ENCODE peak calls at places on chromosome 2, in nine cellular contexts. D, A, E, S, P, R, Y, F and G are unnamed samples.

GRCh38 chr2:203751886-203752285 is 45.4 kb downstream of the CD28 start:
- DNase-seq in S (no peak), R (no peak), A (no peak), E (no peak), P (no peak), Y (no peak), D (no peak), F (no peak), G (no peak)

GRCh38 chr2:170582747-170583463 is 132.2 kb upstream of the SP5 start:
- DNase-seq in E (no peak), D (no peak), S (no peak), F (no peak), R (no peak), A (no peak), Y (no peak), P (no peak), G (no peak)

GRCh38 chr2:16890081-16890480 is 224.4 kb upstream of the CYRIA start:
- DNase-seq in F (no peak), R (no peak), Y (peak), P (no peak), D (no peak), E (no peak), A (no peak), S (peak), G (no peak)

GRCh38 chr2:3076848-3077735 is 300.5 kb downstream of the EIPR1 start:
- DNase-seq in R (no peak), D (no peak), S (no peak), P (peak), E (no peak), Y (no peak), A (no peak), F (no peak), G (no peak)

GRCh38 chr2:9655441-9656269 is 24.9 kb upstream of the YWHAQ start:
- DNase-seq in D (no peak), P (no peak), R (no peak), S (no peak), A (no peak), Y (no peak), F (no peak), E (no peak), G (no peak)

GRCh38 chr2:242013771-242014170 is 144.2 kb downstream of the RTP5 start:
- DNase-seq in D (no peak), S (no peak), A (no peak), Y (no peak), R (no peak), P (peak), F (no peak), E (no peak), G (no peak)

GRCh38 chr2:233426619-233427342 is 72.5 kb downstream of the DGKD start:
- DNase-seq in R (no peak), P (peak), F (no peak), Y (peak), E (peak), S (peak), D (no peak), A (no peak), G (peak)

GRCh38 chr2:241659150-241659739 is 21.8 kb downstream of the ATG4B start:
- DNase-seq in D (peak), R (peak), E (no peak), P (no peak), S (peak), Y (peak), F (peak), A (peak), G (peak)

GRCh38 chr2:212328129-212328528 is 210.5 kb downstream of the ERBB4 start:
- DNase-seq in F (no peak), P (no peak), A (no peak), R (no peak), S (no peak), Y (no peak), D (no peak), E (no peak), G (no peak)

GRCh38 chr2:240219208-240219890 is 78.9 kb upstream of the OTOS start:
- DNase-seq in F (peak), Y (no peak), R (no peak), S (no peak), P (peak), E (no peak), A (no peak), D (peak), G (peak)

GRCh38 chr2:13681936-13682335 is 950.6 kb upstream of the LRATD1 start:
- DNase-seq in R (no peak), P (no peak), A (no peak), Y (no peak), D (no peak), F (no peak), E (no peak), S (no peak), G (no peak)

GRCh38 chr2:174158003-174158402 is 90.3 kb downstream of the OLA1 start:
- DNase-seq in A (peak), S (peak), F (no peak), Y (peak), E (peak), P (no peak), D (no peak), R (peak), G (no peak)

GRCh38 chr2:46180189-46180588 is 117.0 kb upstream of the EPAS1 start:
- DNase-seq in R (no peak), A (no peak), F (no peak), E (no peak), Y (no peak), S (no peak), D (no peak), P (no peak), G (no peak)
- H3K27ac ChIP-seq in R (no peak), A (peak), F (no peak), E (no peak), Y (no peak), S (no peak), D (no peak), P (no peak), G (peak)

GRCh38 chr2:68151037-68151436 is 6.7 kb upstream of the PNO1 start:
- DNase-seq in E (no peak), A (no peak), Y (no peak), S (no peak), R (no peak), P (no peak), D (no peak), F (no peak), G (no peak)
- TF ChIP-seq EP300 in E (no peak), A (no peak), Y (no peak), S (no peak), R (no peak), P (no peak), D (no peak), F (no peak), G (no peak)

GRCh38 chr2:64220906-64221659 is 76.9 kb upstream of the PELI1 start:
- DNase-seq in D (no peak), Y (no peak), E (no peak), F (no peak), A (no peak), P (no peak), R (no peak), S (no peak), G (no peak)
- TF ChIP-seq CTCF in D (no peak), Y (no peak), E (no peak), F (no peak), A (no peak), P (no peak), R (no peak), S (no peak), G (no peak)

DNA sequence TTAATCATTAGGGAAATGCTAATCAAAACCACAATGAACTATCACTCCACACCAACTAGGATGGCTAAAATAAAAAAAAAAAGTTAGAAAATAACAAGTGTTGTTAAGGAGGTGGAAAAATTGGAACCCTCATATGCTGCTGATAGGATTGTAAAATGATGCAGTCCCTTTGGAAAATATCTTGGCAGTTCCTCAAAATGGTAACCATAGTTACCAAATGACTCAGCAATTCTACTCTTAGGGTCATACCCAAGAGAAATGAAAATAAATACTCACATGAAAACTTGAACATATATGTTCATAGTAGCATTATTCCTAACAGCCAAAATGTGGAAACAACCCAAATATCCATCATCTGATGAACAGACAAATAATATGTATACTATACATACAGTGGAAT is 15.7 kb upstream of the ACVR2A start:
- DNase-seq in D (no peak), E (no peak), S (no peak), Y (no peak), A (no peak), P (no peak), R (no peak), F (no peak), G (no peak)
- H3K27ac ChIP-seq in D (no peak), E (peak), S (no peak), Y (no peak), A (peak), P (no peak), R (no peak), F (no peak), G (no peak)

GRCh38 chr2:120605231-120605935 is 130.3 kb upstream of the GLI2 start:
- DNase-seq in P (no peak), S (no peak), F (no peak), Y (no peak), R (no peak), D (no peak), A (no peak), E (no peak), G (no peak)
- TF ChIP-seq EP300 in P (no peak), S (no peak), F (no peak), Y (no peak), R (no peak), D (no peak), A (no peak), E (no peak), G (no peak)